ENCODE peak calls at places on chromosomes 12 and 14, in six cellular contexts. T is GM12865, B is right atrium auricular region, Y is HL-60, L is AG10803, Z is neural crest cell. X is an unnamed sample.

GRCh38 chr12:94139816-94140215 is 8.6 kb upstream of the PLXNC1 start:
- DNase-seq in B (no peak), Y (no peak), L (no peak), T (no peak), Z (no peak), X (no peak)

GRCh38 chr12:193282-193681 is 20.7 kb downstream of the SLC6A12 start:
- DNase-seq in B (no peak), T (no peak), L (no peak), Y (no peak), Z (no peak), X (no peak)

GRCh38 chr12:44654641-44655625 is 221.2 kb downstream of the NELL2 start:
- DNase-seq in L (no peak), Y (no peak), B (no peak), T (no peak), Z (no peak), X (no peak)

GRCh38 chr12:69161835-69162234 is 77.5 kb upstream of the CPSF6 start:
- DNase-seq in T (peak; percentile 90), Y (peak; percentile 15), L (peak; percentile 13), B (peak; percentile 2), Z (no peak), X (no peak)

GRCh38 chr12:123854232-123854631 is 92.1 kb downstream of the DNAH10 start:
- DNase-seq in Z (no peak), Y (no peak), T (no peak), B (no peak), L (no peak), X (no peak)

GRCh38 chr14:58960945-58961731 is 227.3 kb upstream of the DAAM1 start:
- DNase-seq in T (no peak), Y (no peak), B (no peak), Z (no peak), L (no peak), X (no peak)

GRCh38 chr12:52442600-52443061 is 8.5 kb upstream of the KRT75 start:
- DNase-seq in L (peak; percentile 87), T (no peak), B (no peak), Z (no peak), Y (no peak), X (peak; percentile 69)

GRCh38 chr12:1201030-1201429 is 210.0 kb downstream of the ERC1 start:
- DNase-seq in Z (no peak), L (no peak), B (no peak), Y (no peak), T (no peak), X (no peak)

GRCh38 chr14:24079521-24080141 is 8.3 kb downstream of the CPNE6 start:
- DNase-seq in Y (peak; percentile 51), T (no peak), Z (peak; percentile 38), L (no peak), B (no peak), X (no peak)

GRCh38 chr12:89873745-89874144 is 165.1 kb upstream of the ATP2B1 start:
- DNase-seq in T (no peak), L (peak; percentile 20), Y (no peak), B (no peak), Z (no peak), X (no peak)

GRCh38 chr14:74302160-74302628 is 540 bp downstream of the ABCD4 start:
- DNase-seq in T (peak; percentile 66), L (peak; percentile 59), Z (no peak), Y (peak; percentile 15), B (no peak), X (peak; percentile 69)

GRCh38 chr14:20801726-20802125 is 918 bp downstream of the RNASE1 start:
- DNase-seq in Z (no peak), Y (no peak), B (no peak), L (no peak), T (no peak), X (no peak)

GRCh38 chr12:132393991-132394949 is 64.9 kb upstream of the GALNT9 start:
- DNase-seq in B (no peak), L (no peak), T (no peak), Z (no peak), Y (peak; percentile 15), X (no peak)

GRCh38 chr12:79439179-79439825 is 251.5 kb downstream of the PAWR start:
- DNase-seq in T (no peak), L (no peak), Y (no peak), Z (no peak), B (no peak), X (no peak)

GRCh38 chr14:77059276-77059934 is 30.9 kb upstream of the IRF2BPL start:
- DNase-seq in Y (no peak), T (peak; percentile 41), L (peak; percentile 93), B (no peak), Z (peak; percentile 64), X (peak; percentile 94)

GRCh38 chr12:120628919-120629318 is 11.5 kb upstream of the CABP1 start:
- DNase-seq in Z (peak; percentile 15), T (no peak), Y (no peak), L (no peak), B (no peak), X (no peak)

GRCh38 chr12:94707892-94708291 is 57.5 kb upstream of the TMCC3 start:
- DNase-seq in T (no peak), Y (no peak), L (peak; percentile 25), B (no peak), Z (no peak), X (peak; percentile 0)

GRCh38 chr14:101034986-101035385 is 131.5 kb upstream of the RTL1 start:
- DNase-seq in Z (no peak), Y (no peak), B (no peak), T (no peak), L (no peak), X (no peak)

GRCh38 chr12:121892673-121893561 is 4.3 kb downstream of the PSMD9 start:
- DNase-seq in Y (no peak), Z (no peak), B (no peak), T (no peak), L (no peak), X (no peak)

GRCh38 chr12:121893901-121894540 is 5.4 kb downstream of the PSMD9 start:
- DNase-seq in T (no peak), B (no peak), Z (no peak), L (peak; percentile 54), Y (no peak), X (peak; percentile 63)

GRCh38 chr12:121888083-121888477 is 510 bp upstream of the PSMD9 start:
- DNase-seq in T (no peak), B (no peak), L (no peak), Z (no peak), Y (no peak), X (no peak)

GRCh38 chr12:121888478-121889266 is at the start of gene PSMD9:
- DNase-seq in Z (peak; percentile 99), Y (peak; percentile 100), T (peak; percentile 99), L (peak; percentile 97), B (peak; percentile 97), X (peak; percentile 97)

DNA sequence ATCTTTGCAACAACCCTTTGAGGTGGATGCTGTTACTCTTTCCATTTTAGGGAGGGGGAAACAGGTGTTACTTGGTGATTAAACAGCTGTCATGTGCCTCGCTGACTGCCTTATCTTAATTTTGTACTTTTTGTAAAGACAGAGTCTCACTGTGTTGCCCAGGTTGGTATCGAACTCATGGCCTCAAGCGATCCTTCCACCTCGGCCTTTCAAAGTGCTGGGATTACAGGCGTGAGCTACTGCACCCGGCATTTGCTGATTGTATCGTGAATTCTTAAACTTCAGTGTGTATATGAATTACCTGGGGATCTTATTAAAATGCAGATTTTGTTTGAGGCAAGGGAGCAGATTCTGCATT is 656 bp downstream of the PSMD9 start:
- DNase-seq in Y (no peak), T (no peak), B (no peak), Z (no peak), L (no peak), X (no peak)
- TF ChIP-seq CTCF in Y (no peak), T (no peak), B (no peak), Z (no peak), L (no peak), X (no peak)

GRCh38 chr12:12502813-12503146 is 59.9 kb downstream of the DUSP16 start:
- DNase-seq in B (no peak), Z (no peak), Y (no peak), L (no peak), T (peak; percentile 51), X (no peak)
- TF ChIP-seq CTCF in B (no peak), Z (no peak), Y (no peak), L (no peak), T (no peak), X (no peak)

GRCh38 chr14:62117718-62118164 is 355.5 kb downstream of the SNAPC1 start:
- DNase-seq in L (peak; percentile 2), Y (no peak), B (no peak), T (no peak), Z (no peak), X (no peak)

GRCh38 chr14:62118871-62119270 is 356.7 kb downstream of the SNAPC1 start:
- DNase-seq in T (peak; percentile 68), Z (no peak), Y (no peak), L (no peak), B (no peak), X (no peak)

GRCh38 chr14:62118461-62118860 is 356.2 kb downstream of the SNAPC1 start:
- DNase-seq in T (peak; percentile 55), Z (no peak), L (no peak), B (no peak), Y (no peak), X (no peak)

DNA sequence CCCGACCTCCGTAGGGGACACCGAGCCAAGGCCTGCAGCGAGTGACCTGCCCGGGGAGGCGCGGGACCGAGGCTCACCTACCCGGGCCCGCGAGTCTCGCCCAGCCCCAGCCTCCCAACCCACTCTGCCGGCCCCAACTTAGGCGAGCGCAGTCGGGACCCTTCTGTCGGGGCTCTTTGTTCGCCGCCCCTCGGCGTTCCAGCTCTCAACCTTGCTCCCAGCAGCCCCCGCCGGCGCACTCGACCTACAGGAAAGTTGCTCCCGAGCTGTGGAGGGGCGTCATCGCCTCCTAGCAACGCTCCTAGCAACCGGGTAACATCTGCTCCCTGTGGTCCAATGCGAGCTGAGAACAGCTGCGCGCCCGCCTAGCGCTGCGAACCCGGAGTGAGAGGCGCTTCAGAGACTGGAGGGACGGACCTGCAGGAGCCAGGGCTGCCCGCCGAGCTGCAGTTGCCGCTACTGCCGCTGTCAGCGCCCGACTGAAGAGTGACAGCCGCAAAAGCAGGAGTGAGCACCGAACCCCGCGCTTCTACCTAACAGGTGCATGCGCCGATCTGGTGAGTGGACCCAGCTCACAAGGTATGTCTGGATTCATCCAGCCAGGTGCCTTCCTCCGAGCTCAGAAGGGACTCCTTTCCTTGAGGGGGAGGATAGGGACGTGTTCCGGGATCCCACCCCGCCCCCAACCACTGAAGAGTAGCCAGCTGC is 354.9 kb downstream of the SNAPC1 start:
- DNase-seq in T (peak; percentile 73), B (peak; percentile 64), Z (peak; percentile 80), L (peak; percentile 38), Y (no peak), X (peak; percentile 70)
- TF ChIP-seq CTCF in T (peak; percentile 37), B (peak; percentile 48), Z (peak; percentile 68), L (peak; percentile 27), Y (no peak), X (peak; percentile 62)

DNA sequence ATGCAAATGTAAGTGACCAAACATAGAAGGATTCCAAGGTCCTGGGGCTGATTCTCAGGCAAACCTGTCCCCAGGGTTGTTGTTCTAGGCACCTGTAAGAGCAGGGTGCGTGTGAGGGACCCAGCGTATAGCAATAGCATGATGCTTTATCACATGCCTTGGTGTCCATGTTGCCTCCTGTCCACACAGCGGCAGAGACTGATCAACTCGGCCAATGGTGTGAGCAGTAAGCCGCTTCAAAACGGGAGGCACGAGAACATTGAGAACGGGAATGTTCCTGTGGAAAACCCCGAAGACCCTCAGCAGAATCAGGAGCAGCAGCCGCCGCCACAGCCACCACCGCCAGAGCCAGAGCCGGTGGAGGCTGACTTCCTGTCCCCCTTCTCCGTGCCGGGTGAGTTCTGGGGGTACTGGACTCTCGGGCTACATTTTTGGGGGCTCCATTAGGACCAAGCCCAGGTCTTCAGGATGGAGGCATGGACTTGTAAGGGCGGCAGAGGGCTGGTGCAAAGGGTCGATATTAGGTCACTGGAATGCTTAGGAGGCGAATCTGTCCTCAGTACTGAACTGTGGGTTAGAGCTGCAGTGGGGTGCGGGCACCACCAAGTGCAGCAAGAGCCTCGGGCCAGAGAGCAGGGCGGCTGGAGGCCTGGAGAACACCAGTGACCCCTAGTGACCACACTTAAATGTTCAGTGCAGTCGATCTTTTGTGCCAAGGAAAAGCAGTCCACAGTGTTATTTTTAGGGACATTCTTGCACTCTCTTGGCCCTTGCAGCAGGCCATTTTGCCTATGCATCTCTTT is 57.2 kb upstream of the RIN3 start:
- DNase-seq in L (peak; percentile 76), Z (peak; percentile 57), B (peak; percentile 61), T (peak; percentile 82), Y (peak; percentile 62), X (peak; percentile 65)
- TF ChIP-seq CTCF in L (peak; percentile 88), Z (peak; percentile 69), B (peak; percentile 76), T (peak; percentile 71), Y (peak; percentile 89), X (peak; percentile 87)

X was measured in HFFc6.